ENCODE peak calls at places on chromosomes 12 and 14, in eight cellular contexts. One of them, this sample, is unnamed.

GRCh38 chr14:73729556-73730265 is 15.5 kb upstream of the PNMA1 start:
- DNase-seq in left cardiac atrium: no peak
- DNase-seq in progenitor cell of endocrine pancreas: no peak
- DNase-seq in KBM-7: no peak
- DNase-seq in BE2C: no peak
- DNase-seq in GM12865: no peak
- DNase-seq in amniotic stem cell: no peak
- DNase-seq in effector CD4-positive, alpha-beta T cell: no peak
- DNase-seq in this sample: no peak

GRCh38 chr12:26156201-26156871 is 31.5 kb upstream of the BHLHE41 start:
- DNase-seq in left cardiac atrium: no peak
- DNase-seq in progenitor cell of endocrine pancreas: no peak
- DNase-seq in KBM-7: peak; percentile 68
- DNase-seq in BE2C: no peak
- DNase-seq in GM12865: peak; percentile 96
- DNase-seq in amniotic stem cell: no peak
- DNase-seq in effector CD4-positive, alpha-beta T cell: no peak
- DNase-seq in this sample: no peak

GRCh38 chr12:31590730-31591307 is at the start of gene DENND5B:
- DNase-seq in left cardiac atrium: peak; percentile 86
- DNase-seq in progenitor cell of endocrine pancreas: peak; percentile 91
- DNase-seq in KBM-7: peak; percentile 47
- DNase-seq in BE2C: peak; percentile 92
- DNase-seq in GM12865: peak; percentile 92
- DNase-seq in amniotic stem cell: peak; percentile 35
- DNase-seq in effector CD4-positive, alpha-beta T cell: no peak
- DNase-seq in this sample: peak; percentile 90

GRCh38 chr14:100203146-100203545 is 35.8 kb upstream of the YY1 start:
- DNase-seq in left cardiac atrium: no peak
- DNase-seq in progenitor cell of endocrine pancreas: no peak
- DNase-seq in KBM-7: no peak
- DNase-seq in BE2C: no peak
- DNase-seq in GM12865: no peak
- DNase-seq in amniotic stem cell: no peak
- DNase-seq in effector CD4-positive, alpha-beta T cell: no peak
- DNase-seq in this sample: no peak

GRCh38 chr12:102948941-102949352 is 8.5 kb upstream of the ASCL1 start:
- DNase-seq in left cardiac atrium: no peak
- DNase-seq in progenitor cell of endocrine pancreas: peak; percentile 64
- DNase-seq in KBM-7: peak; percentile 71
- DNase-seq in BE2C: peak; percentile 78
- DNase-seq in GM12865: peak; percentile 64
- DNase-seq in amniotic stem cell: no peak
- DNase-seq in effector CD4-positive, alpha-beta T cell: peak; percentile 46
- DNase-seq in this sample: peak; percentile 85

GRCh38 chr12:129826273-129826672 is 77.6 kb downstream of the TMEM132D start:
- DNase-seq in left cardiac atrium: no peak
- DNase-seq in progenitor cell of endocrine pancreas: no peak
- DNase-seq in KBM-7: no peak
- DNase-seq in BE2C: no peak
- DNase-seq in GM12865: no peak
- DNase-seq in amniotic stem cell: no peak
- DNase-seq in effector CD4-positive, alpha-beta T cell: no peak
- DNase-seq in this sample: no peak

GRCh38 chr14:24060984-24061913 is 9.4 kb downstream of the CARMIL3 start:
- DNase-seq in left cardiac atrium: no peak
- DNase-seq in progenitor cell of endocrine pancreas: no peak
- DNase-seq in KBM-7: no peak
- DNase-seq in BE2C: no peak
- DNase-seq in GM12865: no peak
- DNase-seq in amniotic stem cell: no peak
- DNase-seq in effector CD4-positive, alpha-beta T cell: no peak
- DNase-seq in this sample: no peak

GRCh38 chr12:125183187-125184067 is 118.2 kb downstream of the AACS start:
- DNase-seq in left cardiac atrium: peak; percentile 78
- DNase-seq in progenitor cell of endocrine pancreas: peak; percentile 79
- DNase-seq in KBM-7: peak; percentile 84
- DNase-seq in BE2C: peak; percentile 78
- DNase-seq in GM12865: peak; percentile 81
- DNase-seq in amniotic stem cell: peak; percentile 62
- DNase-seq in effector CD4-positive, alpha-beta T cell: peak; percentile 63
- DNase-seq in this sample: peak; percentile 94

GRCh38 chr12:4355843-4356327 is 23.6 kb downstream of the FGF23 start:
- DNase-seq in left cardiac atrium: no peak
- DNase-seq in progenitor cell of endocrine pancreas: peak; percentile 44
- DNase-seq in KBM-7: peak; percentile 92
- DNase-seq in BE2C: peak; percentile 66
- DNase-seq in GM12865: peak; percentile 72
- DNase-seq in amniotic stem cell: no peak
- DNase-seq in effector CD4-positive, alpha-beta T cell: no peak
- DNase-seq in this sample: peak; percentile 67